ENCODE peak calls at places on chromosomes 2 and 18, in seven cellular contexts. A, G, X, M, O, R and E are unnamed samples.

GRCh38 chr2:238938460-238939055 is 90.7 kb downstream of the TWIST2 start:
- DNase-seq in X (no peak), M (no peak), A (peak; percentile 98), R (peak; percentile 93), O (peak; percentile 98), G (no peak), E (no peak)

GRCh38 chr2:199692489-199692888 is 158.5 kb downstream of the FTCDNL1 start:
- DNase-seq in G (no peak), A (no peak), M (no peak), R (no peak), O (no peak), X (no peak), E (no peak)

GRCh38 chr2:178796079-178796677 is 11.0 kb downstream of the TTN start:
- DNase-seq in O (peak; percentile 41), A (no peak), X (no peak), G (peak; percentile 19), M (no peak), R (no peak), E (no peak)

GRCh38 chr2:14700753-14701152 is 68.2 kb downstream of the LRATD1 start:
- DNase-seq in A (no peak), M (no peak), X (no peak), O (peak; percentile 91), G (no peak), R (no peak), E (no peak)

GRCh38 chr2:10935953-10936942 is 24.5 kb downstream of the KCNF1 start:
- DNase-seq in A (no peak), M (no peak), R (no peak), X (no peak), G (peak; percentile 24), O (peak; percentile 99), E (peak; percentile 74)

GRCh38 chr2:96856776-96857673 is 791 bp downstream of the ANKRD39 start:
- DNase-seq in A (no peak), O (no peak), M (no peak), G (peak; percentile 68), R (peak; percentile 43), X (no peak), E (peak; percentile 45)

GRCh38 chr2:10818986-10819385 is 6.4 kb upstream of the PDIA6 start:
- DNase-seq in R (no peak), G (no peak), X (no peak), A (no peak), M (no peak), O (no peak), E (no peak)

GRCh38 chr2:184628051-184628450 is 29.7 kb downstream of the ZNF804A start:
- DNase-seq in A (no peak), M (no peak), X (no peak), R (no peak), G (no peak), O (no peak), E (no peak)

GRCh38 chr2:237858294-237859081 is 935 bp upstream of the RAMP1 start:
- DNase-seq in X (peak; percentile 13), R (peak; percentile 80), A (peak; percentile 93), M (no peak), O (peak; percentile 86), G (peak; percentile 62), E (peak; percentile 69)

GRCh38 chr2:135124924-135125886 is 73.1 kb downstream of the RAB3GAP1 start:
- DNase-seq in X (no peak), M (no peak), A (no peak), R (no peak), G (no peak), O (no peak), E (no peak)

GRCh38 chr2:43465234-43465633 is 130.6 kb downstream of the THADA start:
- DNase-seq in M (no peak), X (no peak), R (no peak), A (no peak), O (no peak), G (no peak), E (no peak)
- H3K4me1 ChIP-seq in M (peaks cover 32% of the 10 kb centered on the region), X (no peaks in the 10 kb centered on the region), R (peaks cover 10% of the 10 kb centered on the region), A (peaks cover 65% of the 10 kb centered on the region), O (peaks cover 11% of the 10 kb centered on the region), G (no peaks in the 10 kb centered on the region), E (peaks cover 76% of the 10 kb centered on the region)

GRCh38 chr18:13500227-13500865 is 226.0 kb downstream of the FAM210A start:
- DNase-seq in A (no peak), M (no peak), X (no peak), R (peak; percentile 73), O (peak; percentile 93), G (no peak), E (no peak)
- TF ChIP-seq CTCF in A (no peak), M (no peak), X (no peak), R (no peak), O (no peak), G (no peak), E (no peak)

GRCh38 chr2:3075941-3076340 is 301.7 kb downstream of the EIPR1 start:
- DNase-seq in A (peak; percentile 83), M (no peak), O (no peak), R (no peak), X (no peak), G (no peak), E (no peak)

GRCh38 chr2:3073196-3073595 is 304.4 kb downstream of the EIPR1 start:
- DNase-seq in O (no peak), X (no peak), A (peak; percentile 34), R (no peak), G (no peak), M (no peak), E (no peak)

GRCh38 chr2:3075316-3075715 is 302.3 kb downstream of the EIPR1 start:
- DNase-seq in M (no peak), X (no peak), A (no peak), G (no peak), R (no peak), O (no peak), E (no peak)

GRCh38 chr2:3071645-3072044 is 306.0 kb downstream of the EIPR1 start:
- DNase-seq in R (no peak), G (no peak), M (no peak), X (no peak), O (no peak), A (peak; percentile 87), E (no peak)

GRCh38 chr2:3073721-3074120 is 303.9 kb downstream of the EIPR1 start:
- DNase-seq in O (no peak), A (peak; percentile 77), G (no peak), M (no peak), X (no peak), R (no peak), E (no peak)
- H3K4me1 ChIP-seq in O (no peaks in the 10 kb centered on the region), A (no peaks in the 10 kb centered on the region), G (peaks cover 3% of the 10 kb centered on the region), M (no peaks in the 10 kb centered on the region), X (no peaks in the 10 kb centered on the region), R (no peaks in the 10 kb centered on the region), E (no peaks in the 10 kb centered on the region)

GRCh38 chr2:202847693-202848524 is 23.7 kb downstream of the ICA1L start:
- DNase-seq in A (no peak), R (no peak), G (no peak), O (no peak), M (no peak), X (no peak), E (no peak)

GRCh38 chr2:202841090-202841867 is 30.3 kb downstream of the ICA1L start:
- DNase-seq in O (no peak), X (no peak), R (no peak), A (no peak), G (no peak), M (no peak), E (no peak)

DNA sequence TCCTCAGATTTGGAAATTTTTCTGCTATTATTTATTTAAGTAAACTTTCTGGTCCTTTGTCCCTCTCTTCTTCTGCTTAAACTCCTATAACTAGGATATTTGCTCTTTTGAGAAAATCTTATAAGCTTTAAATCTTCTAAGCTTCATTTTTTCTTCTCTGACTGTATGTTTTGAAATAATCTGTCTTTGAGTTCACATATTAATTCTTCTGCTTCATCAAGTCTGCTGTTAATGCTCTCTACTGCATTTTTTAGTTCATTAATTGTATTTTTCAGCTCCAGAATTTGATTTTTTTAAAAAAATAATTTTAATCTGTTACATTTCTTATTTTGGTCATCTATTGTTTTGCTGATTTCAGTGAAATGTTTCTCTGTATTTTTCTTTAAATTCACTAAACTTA is 28.9 kb downstream of the ICA1L start:
- DNase-seq in G (no peak), X (no peak), A (no peak), R (no peak), O (no peak), M (no peak), E (no peak)
- TF ChIP-seq CTCF in G (no peak), X (no peak), A (no peak), R (no peak), O (no peak), M (no peak), E (no peak)

GRCh38 chr2:109336296-109336695 is 207.3 kb downstream of the SH3RF3 start:
- DNase-seq in O (no peak), M (no peak), G (no peak), A (no peak), R (no peak), X (no peak), E (no peak)
- H3K4me1 ChIP-seq in O (peaks cover 42% of the 10 kb centered on the region), M (peaks cover 4% of the 10 kb centered on the region), G (no peaks in the 10 kb centered on the region), A (peaks cover 25% of the 10 kb centered on the region), R (peaks cover 21% of the 10 kb centered on the region), X (peaks cover 36% of the 10 kb centered on the region), E (no peaks in the 10 kb centered on the region)

GRCh38 chr2:74414913-74415761 is 6.3 kb downstream of the C2orf81 start:
- DNase-seq in G (no peak), O (peak; percentile 26), A (no peak), R (peak; percentile 78), M (no peak), X (no peak), E (no peak)
- TF ChIP-seq CTCF in G (no peak), O (peak; percentile 37), A (peak; percentile 45), R (peak; percentile 22), M (no peak), X (no peak), E (no peak)

GRCh38 chr2:126665483-126665882 is 9.5 kb downstream of the GYPC start:
- DNase-seq in M (no peak), A (no peak), R (no peak), X (no peak), G (no peak), O (no peak), E (no peak)

GRCh38 chr2:126663184-126663963 is 7.4 kb downstream of the GYPC start:
- DNase-seq in G (no peak), R (no peak), M (no peak), O (no peak), X (no peak), A (no peak), E (no peak)

GRCh38 chr2:126662623-126663022 is 6.7 kb downstream of the GYPC start:
- DNase-seq in M (no peak), A (no peak), X (no peak), R (no peak), O (no peak), G (no peak), E (no peak)

GRCh38 chr2:126664639-126665038 is 8.7 kb downstream of the GYPC start:
- DNase-seq in M (no peak), A (no peak), G (no peak), R (no peak), O (no peak), X (no peak), E (no peak)

GRCh38 chr2:126664234-126664633 is 8.3 kb downstream of the GYPC start:
- DNase-seq in R (no peak), G (no peak), A (no peak), X (peak; percentile 15), M (no peak), O (no peak), E (no peak)
- H3K4me1 ChIP-seq in R (peaks cover 66% of the 10 kb centered on the region), G (peaks cover 65% of the 10 kb centered on the region), A (peaks cover 100% of the 10 kb centered on the region), X (peaks cover 89% of the 10 kb centered on the region), M (peaks cover 28% of the 10 kb centered on the region), O (peaks cover 3% of the 10 kb centered on the region), E (no peaks in the 10 kb centered on the region)